ENCODE peak calls at places on chromosome 4, in four cellular contexts. W is GOT3; O is fibroblast of the aortic adventitia; N is activated CD4-positive, alpha-beta T cell treated with anti-CD3 and anti-CD28 coated beads for 4 hours. V is an unnamed sample.
A peak's percentile ranks its signal among the peaks of the same experiment; 100 is the strongest.

GRCh38 chr4:47862297-47862696 is 24.4 kb upstream of the CORIN start:
- DNase-seq in N (no peak), W (no peak), O (peak; percentile 35), V (no peak)

GRCh38 chr4:114921790-114922581 is 191.4 kb downstream of the NDST4 start:
- DNase-seq in W (no peak), N (no peak), O (no peak), V (no peak)

GRCh38 chr4:15077969-15078368 is 75.7 kb downstream of the CPEB2 start:
- DNase-seq in N (no peak), W (no peak), O (peak; percentile 72), V (no peak)

GRCh38 chr4:94253036-94253435 is 45.4 kb downstream of the SMARCAD1 start:
- DNase-seq in W (no peak), N (no peak), O (peak; percentile 11), V (no peak)

GRCh38 chr4:115121351-115122043 is 8.1 kb upstream of the NDST4 start:
- DNase-seq in W (no peak), O (no peak), N (no peak), V (no peak)

GRCh38 chr4:153398713-153399112 is 54.2 kb downstream of the MND1 start:
- DNase-seq in W (no peak), O (no peak), N (no peak), V (no peak)

GRCh38 chr4:20652226-20652836 is 47.9 kb upstream of the PACRGL start:
- DNase-seq in W (no peak), N (no peak), O (no peak), V (no peak)

GRCh38 chr4:5888706-5889696 is 3.9 kb downstream of the CRMP1 start:
- DNase-seq in N (no peak), O (no peak), W (no peak), V (no peak)

GRCh38 chr4:90958256-90958895 is 831.2 kb downstream of the CCSER1 start:
- DNase-seq in N (no peak), O (no peak), W (no peak), V (no peak)

GRCh38 chr4:45063166-45063565 is 336.8 kb upstream of the GNPDA2 start:
- DNase-seq in O (no peak), N (no peak), W (no peak), V (no peak)

GRCh38 chr4:77701111-77701510 is 95.5 kb downstream of the CXCL13 start:
- DNase-seq in W (no peak), N (no peak), O (no peak), V (no peak)

V was measured in AG04449.